ENCODE peak calls at places on chromosomes 11 and 22, in eight cellular contexts. N is transverse colon; I is stimulated activated effector memory CD8-positive, alpha-beta T cell treated with anti-CD3 and anti-CD28 coated beads, Interleukin-12 subunit alpha, Interleukin-12 subunit beta, amount 100 ng/mL, for 72 hours; J is activated CD4-positive, alpha-beta T cell treated with anti-CD3 and anti-CD28 coated beads, Interleukin-2, amount 50 U/mL, for 48 hours; C is naive thymus-derived CD4-positive, alpha-beta T cell; W is fibroblast of lung; R is Calu3; E is GM04504. U is an unnamed sample.
A peak's percentile ranks its signal among the peaks of the same experiment; 100 is the strongest.

GRCh38 chr11:123924027-123924426 is 15.4 kb upstream of the OR4D5 start:
- DNase-seq in N (no peak), C (no peak), I (no peak), J (no peak), W (no peak), E (no peak), R (no peak), U (no peak)

GRCh38 chr11:107928767-107929507 is 689 bp downstream of the RAB39A start:
- DNase-seq in E (no peak), I (no peak), W (no peak), R (no peak), C (no peak), J (peak; percentile 3), N (peak; percentile 10), U (no peak)

GRCh38 chr22:35357883-35358621 is 22.8 kb upstream of the HMOX1 start:
- DNase-seq in J (no peak), E (no peak), C (no peak), N (no peak), W (no peak), I (no peak), R (no peak), U (peak; percentile 56)

GRCh38 chr11:69005631-69006368 is 7.2 kb downstream of the MRGPRF start:
- DNase-seq in C (no peak), J (no peak), I (no peak), W (no peak), E (no peak), R (no peak), N (no peak), U (no peak)

GRCh38 chr11:75633409-75634011 is 35.3 kb downstream of the MAP6 start:
- DNase-seq in J (no peak), R (no peak), I (no peak), E (no peak), C (no peak), W (no peak), N (no peak), U (no peak)

GRCh38 chr11:17734986-17735822 is 623 bp downstream of the KCNC1 start:
- DNase-seq in W (peak; percentile 61), E (peak; percentile 35), C (no peak), N (peak; percentile 51), I (no peak), R (peak; percentile 70), J (peak; percentile 51), U (peak; percentile 69)

GRCh38 chr11:87137711-87138110 is 100.0 kb downstream of the TMEM135 start:
- DNase-seq in W (peak; percentile 55), C (no peak), I (no peak), E (no peak), J (no peak), R (no peak), N (no peak), U (peak; percentile 70)

GRCh38 chr11:14583252-14584105 is 60.1 kb upstream of the PDE3B start:
- DNase-seq in E (no peak), I (no peak), J (no peak), N (peak; percentile 42), W (peak; percentile 4), C (no peak), R (peak; percentile 10), U (peak; percentile 44)

GRCh38 chr11:74319139-74319538 is 7.7 kb upstream of the P4HA3 start:
- DNase-seq in N (no peak), R (no peak), I (no peak), J (no peak), C (no peak), E (peak; percentile 84), W (peak; percentile 83), U (peak; percentile 83)

GRCh38 chr11:77409046-77409445 is 64.8 kb downstream of the PAK1 start:
- DNase-seq in E (no peak), N (no peak), J (no peak), C (no peak), W (no peak), R (no peak), I (no peak), U (no peak)

GRCh38 chr22:44672632-44673031 is 29.4 kb upstream of the PRR5 start:
- DNase-seq in C (no peak), I (no peak), J (no peak), N (no peak), R (no peak), W (no peak), E (no peak), U (no peak)

GRCh38 chr11:8225589-8226036 is 38.1 kb downstream of the LMO1 start:
- DNase-seq in J (peak; percentile 74), E (peak; percentile 15), I (peak; percentile 62), R (peak; percentile 73), N (peak; percentile 73), C (peak; percentile 19), W (peak; percentile 61), U (peak; percentile 73)

GRCh38 chr11:112265659-112266409 is 5.2 kb upstream of the PLET1 start:
- DNase-seq in I (no peak), R (no peak), E (no peak), C (no peak), W (no peak), J (no peak), N (no peak), U (no peak)

GRCh38 chr11:78323356-78323755 is 94.3 kb downstream of the GAB2 start:
- DNase-seq in J (no peak), C (no peak), R (no peak), W (no peak), N (no peak), E (no peak), I (no peak), U (no peak)

U was measured in foreskin fibroblast.